ENCODE peak calls at places on chromosome X, in seven cellular contexts. Q is mesothelial cell of epicardium, E is fibroblast of mammary gland, X is MCF 10A, Y is Peyer's patch, G is endothelial cell, M is neural crest cell. T is an unnamed sample.

GRCh38 chrX:10415704-10416001 is 204.7 kb downstream of the MID1 start:
- DNase-seq in Q (no peak), M (no peak), X (no peak), G (no peak), Y (no peak), E (peak; percentile 48), T (no peak)

GRCh38 chrX:46308106-46308505 is 237.1 kb downstream of the ZNF674 start:
- DNase-seq in Y (no peak), Q (no peak), E (no peak), M (no peak), X (no peak), G (no peak), T (no peak)

GRCh38 chrX:107429090-107429489 is 20.4 kb upstream of the FRMPD3 start:
- DNase-seq in G (peak; percentile 15), Y (no peak), Q (no peak), X (peak; percentile 62), M (no peak), E (peak; percentile 48), T (no peak)

GRCh38 chrX:124573458-124573857 is 227.1 kb downstream of the SH2D1A start:
- DNase-seq in Y (no peak), Q (no peak), M (no peak), G (no peak), E (peak; percentile 68), X (peak; percentile 65), T (no peak)

GRCh38 chrX:71095555-71095970 is at the start of gene FOXO4:
- DNase-seq in G (peak; percentile 77), X (peak; percentile 77), Q (peak; percentile 73), M (peak; percentile 69), Y (peak; percentile 92), E (peak; percentile 78), T (peak; percentile 62)

GRCh38 chrX:15399901-15400500 is 15.8 kb upstream of the VEGFD start:
- DNase-seq in E (peak; percentile 71), X (no peak), Y (no peak), G (no peak), M (no peak), Q (no peak), T (no peak)

GRCh38 chrX:120647127-120647526 is 17.3 kb upstream of the C1GALT1C1 start:
- DNase-seq in X (peak; percentile 46), M (no peak), E (no peak), G (no peak), Y (no peak), Q (no peak), T (no peak)

GRCh38 chrX:67587946-67588624 is 44.3 kb downstream of the AR start:
- DNase-seq in Y (no peak), Q (no peak), M (no peak), E (peak; percentile 49), X (peak; percentile 49), G (no peak), T (no peak)

GRCh38 chrX:111504941-111505340 is 6.5 kb upstream of the SERTM2 start:
- DNase-seq in Y (no peak), E (no peak), M (no peak), X (no peak), G (no peak), Q (no peak), T (no peak)

GRCh38 chrX:139126493-139126892 is 404.0 kb upstream of the F9 start:
- DNase-seq in M (no peak), X (peak; percentile 66), G (peak; percentile 36), E (peak; percentile 8), Y (no peak), Q (no peak), T (no peak)

GRCh38 chrX:118261136-118261535 is 84.8 kb upstream of the WDR44 start:
- DNase-seq in Y (no peak), M (no peak), G (no peak), Q (no peak), E (no peak), X (no peak), T (no peak)

GRCh38 chrX:3286196-3286920 is 60.1 kb downstream of the MXRA5 start:
- DNase-seq in X (peak; percentile 85), M (no peak), E (peak; percentile 73), Q (no peak), Y (no peak), G (no peak), T (no peak)

GRCh38 chrX:71053217-71053621 is 14.9 kb downstream of the SNX12 start:
- DNase-seq in Y (peak; percentile 17), G (peak; percentile 33), E (no peak), X (no peak), Q (no peak), M (no peak), T (no peak)

GRCh38 chrX:73812256-73812655 is 249.3 kb downstream of the CHIC1 start:
- DNase-seq in M (no peak), X (no peak), Y (no peak), Q (no peak), E (peak; percentile 41), G (no peak), T (no peak)

GRCh38 chrX:40736170-40736505 is 796 bp upstream of the MED14 start:
- DNase-seq in Q (no peak), E (no peak), Y (no peak), G (no peak), M (peak; percentile 8), X (no peak), T (no peak)

GRCh38 chrX:118751950-118752783 is 24.8 kb downstream of the IL13RA1 start:
- DNase-seq in Y (no peak), X (peak; percentile 36), G (no peak), Q (no peak), M (no peak), E (no peak), T (no peak)

GRCh38 chrX:49163555-49164419 is 1.2 kb downstream of the MAGIX start:
- DNase-seq in G (peak; percentile 79), X (peak; percentile 90), Q (peak; percentile 67), M (peak; percentile 62), Y (peak; percentile 75), E (peak; percentile 76), T (peak; percentile 67)

GRCh38 chrX:64150775-64151174 is 54.7 kb downstream of the AMER1 start:
- DNase-seq in Q (no peak), G (no peak), E (no peak), Y (no peak), X (no peak), M (no peak), T (no peak)

GRCh38 chrX:36908801-36909403 is 99.3 kb upstream of the FAM47C start:
- DNase-seq in Q (no peak), M (no peak), E (peak; percentile 42), Y (no peak), G (no peak), X (peak; percentile 53), T (no peak)

DNA sequence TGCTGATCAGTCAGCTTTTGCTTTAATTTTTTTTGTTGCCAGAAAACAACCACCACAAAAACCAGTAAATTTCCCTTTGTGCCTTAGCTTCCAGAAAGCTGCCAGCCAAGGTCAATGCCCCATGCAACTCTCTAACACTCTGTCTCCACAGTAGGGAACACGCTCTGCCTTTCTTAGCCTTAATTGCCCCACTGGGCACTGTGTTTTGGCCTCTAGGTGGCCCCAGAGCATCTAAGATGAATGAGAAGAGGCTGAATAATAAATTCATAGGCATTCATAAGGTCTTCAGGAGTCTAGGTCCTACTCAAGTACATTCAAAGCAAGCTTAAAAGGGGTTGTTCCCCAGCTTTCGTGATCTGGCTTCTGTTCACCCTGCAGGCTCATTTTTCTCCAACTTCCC is 57.7 kb upstream of the PASD1 start:
- DNase-seq in E (peak; percentile 11), Y (no peak), X (peak; percentile 47), M (peak; percentile 5), G (peak; percentile 36), Q (no peak), T (no peak)
- TF ChIP-seq CTCF in E (peak; percentile 26), Y (no peak), X (peak; percentile 25), M (peak; percentile 60), G (no peak), Q (no peak), T (no peak)

DNA sequence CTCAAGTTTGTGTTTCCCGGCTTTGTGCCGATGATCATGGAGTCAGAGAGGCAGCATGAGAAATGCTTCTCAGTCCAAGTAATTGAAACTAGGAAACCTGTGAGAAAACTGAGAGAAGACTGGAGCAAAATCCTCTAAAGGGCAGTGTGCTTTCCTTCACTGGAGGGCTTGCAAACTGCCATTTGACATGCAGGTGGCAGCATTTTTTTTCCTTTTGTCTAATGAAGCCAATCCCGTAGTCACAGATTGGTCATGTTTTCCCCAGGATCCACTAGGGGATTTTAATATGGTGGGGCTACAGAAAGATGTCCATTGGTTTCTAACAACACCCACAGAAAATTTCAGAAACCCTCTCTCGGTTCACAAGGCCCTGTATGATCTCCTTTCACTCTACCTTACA is 117.4 kb upstream of the NUDT10 start:
- DNase-seq in Y (no peak), G (no peak), Q (no peak), X (no peak), M (no peak), E (no peak), T (no peak)
- TF ChIP-seq CTCF in Y (no peak), G (no peak), Q (no peak), X (no peak), M (peak; percentile 16), E (no peak), T (no peak)

GRCh38 chrX:153494061-153494460 is 719 bp upstream of the BGN start:
- DNase-seq in Q (no peak), X (no peak), E (peak; percentile 41), G (no peak), M (no peak), Y (no peak), T (no peak)

GRCh38 chrX:153493085-153493484 is 1.7 kb upstream of the BGN start:
- DNase-seq in G (no peak), E (no peak), X (no peak), Y (no peak), M (no peak), Q (no peak), T (no peak)

GRCh38 chrX:153494541-153495361 is at the start of gene BGN:
- DNase-seq in E (peak; percentile 34), M (peak; percentile 32), Y (no peak), Q (no peak), X (no peak), G (peak; percentile 50), T (no peak)

GRCh38 chrX:153495903-153496629 is 1.3 kb downstream of the BGN start:
- DNase-seq in G (no peak), Y (no peak), E (no peak), Q (no peak), X (no peak), M (no peak), T (no peak)

GRCh38 chrX:153495362-153495751 is 577 bp downstream of the BGN start:
- DNase-seq in M (no peak), G (no peak), Y (no peak), Q (no peak), X (peak; percentile 23), E (no peak), T (no peak)
- TF ChIP-seq CTCF in M (no peak), G (no peak), Y (no peak), Q (no peak), X (no peak), E (no peak), T (no peak)

GRCh38 chrX:55908685-55909212 is 191.2 kb downstream of the RRAGB start:
- DNase-seq in G (peak; percentile 4), Q (no peak), Y (peak; percentile 16), X (peak; percentile 10), E (peak; percentile 2), M (peak; percentile 1), T (no peak)

DNA sequence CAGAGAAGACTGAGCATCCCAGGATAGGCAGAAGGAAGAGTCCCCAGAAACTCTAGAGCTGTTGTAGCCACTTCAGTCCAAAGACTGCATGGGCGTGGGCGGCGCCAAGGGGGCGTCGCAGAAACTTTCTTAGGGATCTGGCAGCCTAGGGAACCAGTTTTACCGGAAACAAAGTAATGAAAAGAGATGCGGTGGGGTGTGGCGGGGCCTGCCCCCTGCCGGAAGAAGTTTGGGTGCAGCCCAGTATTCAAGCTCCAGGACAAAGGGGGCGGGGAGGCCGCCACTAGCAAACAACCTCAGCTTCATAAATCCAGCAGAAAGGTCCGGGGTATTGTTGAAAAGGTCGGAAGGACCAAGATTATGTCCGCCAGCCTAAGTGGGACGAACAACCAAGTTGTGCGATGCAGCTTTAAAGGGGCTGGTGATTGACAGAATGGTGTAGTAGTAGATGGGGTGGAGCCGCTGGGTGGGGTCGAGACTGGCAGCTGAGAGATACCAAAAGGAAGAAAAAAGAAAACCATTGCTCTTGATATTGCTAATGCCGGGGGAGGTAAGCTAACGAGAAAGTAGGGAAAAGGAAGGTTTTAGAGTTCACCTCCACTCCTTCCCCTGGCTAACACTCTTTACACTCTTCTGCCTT is 190.5 kb downstream of the RRAGB start:
- DNase-seq in M (peak; percentile 42), Y (peak; percentile 68), G (peak; percentile 33), X (peak; percentile 3), Q (peak; percentile 30), E (peak; percentile 23), T (no peak)
- TF ChIP-seq CTCF in M (peak; percentile 69), Y (peak; percentile 53), G (peak; percentile 43), X (peak; percentile 4), Q (peak; percentile 50), E (peak; percentile 30), T (no peak)